ENCODE peak calls at places on chromosomes 3 and 15, in four cellular contexts. G is COLO829; Z is activated naive CD4-positive, alpha-beta T cell; D is GM03348. V is an unnamed sample.
A peak's percentile ranks its signal among the peaks of the same experiment; 100 is the strongest.

GRCh38 chr15:88234711-88235110 is 21.8 kb downstream of the NTRK3 start:
- DNase-seq in G (no peak), Z (no peak), D (no peak), V (no peak)

GRCh38 chr3:139534444-139534812 is 5.1 kb downstream of the RBP1 start:
- DNase-seq in G (no peak), Z (no peak), D (peak; percentile 13), V (peak; percentile 69)

GRCh38 chr3:16319307-16319706 is 54.3 kb downstream of the OXNAD1 start:
- DNase-seq in G (peak; percentile 7), Z (peak; percentile 40), D (no peak), V (no peak)

GRCh38 chr3:27589795-27590194 is 105.6 kb upstream of the SLC4A7 start:
- DNase-seq in G (no peak), Z (no peak), D (peak; percentile 47), V (no peak)

GRCh38 chr3:126135056-126135397 is 45.4 kb downstream of the ALDH1L1 start:
- DNase-seq in G (no peak), Z (no peak), D (no peak), V (no peak)

GRCh38 chr3:52281980-52282801 is 3.7 kb upstream of the WDR82 start:
- DNase-seq in G (no peak), Z (no peak), D (no peak), V (peak; percentile 77)

GRCh38 chr15:75650908-75651809 is 3.4 kb downstream of the SNX33 start:
- DNase-seq in G (no peak), Z (no peak), D (no peak), V (peak; percentile 34)

GRCh38 chr15:89575656-89576416 is 567 bp downstream of the TICRR start:
- DNase-seq in G (no peak), Z (no peak), D (peak; percentile 27), V (peak; percentile 43)

GRCh38 chr3:151895478-151895877 is 22.0 kb downstream of the SUCNR1 start:
- DNase-seq in G (no peak), Z (no peak), D (no peak), V (no peak)

GRCh38 chr3:38348903-38349302 is 2.3 kb downstream of the XYLB start:
- DNase-seq in G (peak; percentile 94), Z (no peak), D (peak; percentile 47), V (peak; percentile 51)

GRCh38 chr3:160649596-160649995 is 27.4 kb upstream of the ARL14 start:
- DNase-seq in G (no peak), Z (no peak), D (peak; percentile 9), V (no peak)

GRCh38 chr3:53134631-53135232 is 4.5 kb upstream of the RFT1 start:
- DNase-seq in G (peak; percentile 82), Z (peak; percentile 6), D (peak; percentile 90), V (peak; percentile 90)

GRCh38 chr15:66864086-66864830 is 162.2 kb downstream of the SMAD6 start:
- DNase-seq in G (no peak), Z (no peak), D (no peak), V (no peak)

GRCh38 chr15:58462547-58462946 is 30.8 kb downstream of the LIPC start:
- DNase-seq in G (no peak), Z (no peak), D (no peak), V (no peak)

GRCh38 chr3:123602325-123602724 is 17.5 kb upstream of the HACD2 start:
- DNase-seq in G (no peak), Z (no peak), D (no peak), V (peak; percentile 93)

GRCh38 chr3:4720316-4721075 is 227.3 kb downstream of the ITPR1 start:
- DNase-seq in G (no peak), Z (no peak), D (peak; percentile 73), V (peak; percentile 29)

GRCh38 chr15:51739056-51739455 is 1.6 kb upstream of the LYSMD2 start:
- DNase-seq in G (no peak), Z (no peak), D (no peak), V (no peak)

GRCh38 chr15:84400017-84400740 is 164.6 kb downstream of the GOLGA6L4 start:
- DNase-seq in G (no peak), Z (no peak), D (no peak), V (no peak)